ENCODE peak calls at places on chromosomes 11 and 22, in five cellular contexts. V is nephron progenitor cell, J is HFFc6, S is astrocyte of the cerebellum, D is nucleus accumbens. K is an unnamed sample.

GRCh38 chr11:68096962-68097361 is 24.2 kb downstream of the CHKA start:
- DNase-seq in V (no peak), J (no peak), S (no peak), D (no peak), K (no peak)

GRCh38 chr11:73185680-73186293 is 32.3 kb upstream of the P2RY2 start:
- DNase-seq in V (no peak), J (peak), S (no peak), D (no peak), K (no peak)

GRCh38 chr11:90250970-90251369 is 28.1 kb upstream of the CHORDC1 start:
- DNase-seq in V (no peak), J (no peak), S (no peak), D (no peak), K (no peak)

GRCh38 chr11:48014917-48015316 is 34.6 kb downstream of the PTPRJ start:
- DNase-seq in V (no peak), J (no peak), S (no peak), D (no peak), K (no peak)

GRCh38 chr11:130206141-130206540 is 46.6 kb downstream of the ST14 start:
- DNase-seq in V (no peak), J (no peak), S (no peak), D (no peak), K (no peak)

GRCh38 chr11:128904872-128905344 is 13.8 kb downstream of the KCNJ5 start:
- DNase-seq in V (peak), J (no peak), S (no peak), D (no peak), K (no peak)

GRCh38 chr22:24176630-24177029 is 4.7 kb upstream of the SUSD2 start:
- DNase-seq in V (no peak), J (no peak), S (no peak), D (no peak), K (peak)

GRCh38 chr11:117823294-117823940 is 1.1 kb downstream of the FXYD2 start:
- DNase-seq in V (no peak), J (no peak), S (no peak), D (no peak), K (peak)

GRCh38 chr11:73227571-73228211 is 9.6 kb downstream of the P2RY2 start:
- DNase-seq in V (peak), J (no peak), S (no peak), D (no peak), K (no peak)

GRCh38 chr11:70432065-70432464 is 33.7 kb downstream of the CTTN start:
- DNase-seq in V (no peak), J (no peak), S (no peak), D (no peak), K (no peak)

GRCh38 chr11:44964526-44965209 is 14.0 kb upstream of the TP53I11 start:
- DNase-seq in V (no peak), J (no peak), S (no peak), D (no peak), K (no peak)

GRCh38 chr11:71946144-71946571 is 17.3 kb downstream of the RNF121 start:
- DNase-seq in V (no peak), J (peak), S (no peak), D (no peak), K (no peak)

GRCh38 chr11:15941206-15941770 is 415.1 kb downstream of the SOX6 start:
- DNase-seq in V (peak), J (peak), S (peak), D (no peak), K (no peak)

GRCh38 chr11:119323532-119324033 is 6.7 kb upstream of the MCAM start:
- DNase-seq in V (peak), J (peak), S (peak), D (no peak), K (peak)

K was measured in heart left ventricle.